ENCODE peak calls at places on chromosome 10, in five cellular contexts. C is NCI-H1092 treated with DMSO at 0.1 percent for 48 hours; T is RWPE1; O is GM12865; Y is CD8-positive, alpha-beta memory T cell. X is an unnamed sample.

GRCh38 chr10:1488970-1489548 is 248.3 kb downstream of the ADARB2 start:
- DNase-seq in C (no peak), T (no peak), O (peak; percentile 87), Y (no peak), X (no peak)

GRCh38 chr10:27838291-27838690 is 92.7 kb upstream of the MKX start:
- DNase-seq in C (no peak), T (no peak), O (no peak), Y (no peak), X (no peak)

GRCh38 chr10:77983384-77984341 is 45.7 kb downstream of the POLR3A start:
- DNase-seq in C (no peak), T (no peak), O (no peak), Y (no peak), X (no peak)

GRCh38 chr10:103451091-103451801 is 924 bp downstream of the CALHM2 start:
- DNase-seq in C (no peak), T (peak; percentile 78), O (no peak), Y (peak; percentile 45), X (peak; percentile 61)

GRCh38 chr10:14801693-14802092 is 27.0 kb upstream of the FAM107B start:
- DNase-seq in C (no peak), T (no peak), O (no peak), Y (no peak), X (no peak)

GRCh38 chr10:83539528-83540308 is 599.6 kb upstream of the GHITM start:
- DNase-seq in C (no peak), T (no peak), O (peak; percentile 86), Y (no peak), X (no peak)

GRCh38 chr10:13978844-13979227 is 351.9 kb downstream of the FRMD4A start:
- DNase-seq in C (no peak), T (no peak), O (no peak), Y (no peak), X (no peak)

GRCh38 chr10:86361134-86362128 is 5.2 kb downstream of the GRID1 start:
- DNase-seq in C (no peak), T (no peak), O (no peak), Y (no peak), X (no peak)

GRCh38 chr10:31031205-31031665 is 430 bp downstream of the ZNF438 start:
- DNase-seq in C (no peak), T (peak; percentile 74), O (no peak), Y (no peak), X (peak; percentile 14)

GRCh38 chr10:118216526-118217035 is 125.5 kb downstream of the FAM204A start:
- DNase-seq in C (no peak), T (no peak), O (no peak), Y (no peak), X (no peak)

GRCh38 chr10:19929466-19930140 is 113.4 kb downstream of the PLXDC2 start:
- DNase-seq in C (no peak), T (peak; percentile 19), O (no peak), Y (no peak), X (peak; percentile 80)

GRCh38 chr10:23157691-23158369 is 34.3 kb upstream of the PTF1A start:
- DNase-seq in C (peak; percentile 35), T (peak; percentile 38), O (peak; percentile 70), Y (no peak), X (peak; percentile 33)

GRCh38 chr10:75465110-75465509 is 33.7 kb downstream of the LRMDA start:
- DNase-seq in C (no peak), T (no peak), O (no peak), Y (no peak), X (peak; percentile 44)

GRCh38 chr10:6133331-6134098 is 44.7 kb downstream of the RBM17 start:
- DNase-seq in C (no peak), T (no peak), O (no peak), Y (no peak), X (no peak)

GRCh38 chr10:117980216-117980615 is 66.5 kb downstream of the RAB11FIP2 start:
- DNase-seq in C (no peak), T (peak; percentile 89), O (no peak), Y (no peak), X (peak; percentile 85)

GRCh38 chr10:31975157-31975765 is 46.6 kb upstream of the ARHGAP12 start:
- DNase-seq in C (no peak), T (no peak), O (no peak), Y (no peak), X (no peak)

GRCh38 chr10:6200588-6201510 is 1.9 kb upstream of the PFKFB3 start:
- DNase-seq in C (no peak), T (no peak), O (peak; percentile 26), Y (no peak), X (peak; percentile 24)

GRCh38 chr10:77578583-77579227 is 58.9 kb downstream of the KCNMA1 start:
- DNase-seq in C (no peak), T (peak; percentile 30), O (no peak), Y (no peak), X (peak; percentile 75)

GRCh38 chr10:48306870-48307531 is 524 bp downstream of the MAPK8 start:
- DNase-seq in C (peak; percentile 26), T (peak; percentile 64), O (peak; percentile 57), Y (peak; percentile 80), X (peak; percentile 32)

GRCh38 chr10:13939391-13939790 is 352.6 kb downstream of the PRPF18 start:
- DNase-seq in C (no peak), T (no peak), O (no peak), Y (no peak), X (no peak)

GRCh38 chr10:17238445-17239275 is 10.6 kb downstream of the VIM start:
- DNase-seq in C (no peak), T (peak; percentile 11), O (no peak), Y (no peak), X (peak; percentile 63)

GRCh38 chr10:31929986-31930675 is 1.5 kb upstream of the ARHGAP12 start:
- DNase-seq in C (no peak), T (no peak), O (peak; percentile 61), Y (peak; percentile 69), X (peak; percentile 33)

GRCh38 chr10:99507265-99507664 is 25.5 kb upstream of the NKX2-3 start:
- DNase-seq in C (no peak), T (no peak), O (no peak), Y (no peak), X (no peak)

GRCh38 chr10:25175527-25176420 is 973 bp downstream of the GPR158 start:
- DNase-seq in C (peak; percentile 10), T (no peak), O (no peak), Y (no peak), X (no peak)

GRCh38 chr10:82660205-82660604 is 785.2 kb downstream of the NRG3 start:
- DNase-seq in C (no peak), T (no peak), O (no peak), Y (no peak), X (no peak)

GRCh38 chr10:11344550-11344949 is 266.9 kb downstream of the USP6NL start:
- DNase-seq in C (no peak), T (no peak), O (no peak), Y (no peak), X (no peak)

GRCh38 chr10:14010083-14010551 is 320.6 kb downstream of the FRMD4A start:
- DNase-seq in C (peak; percentile 19), T (no peak), O (peak; percentile 84), Y (no peak), X (peak; percentile 19)

GRCh38 chr10:106959521-106959920 is 205.0 kb downstream of the SORCS1 start:
- DNase-seq in C (no peak), T (no peak), O (peak; percentile 59), Y (no peak), X (no peak)

GRCh38 chr10:26714816-26715487 is 17.5 kb downstream of the PDSS1 start:
- DNase-seq in C (no peak), T (no peak), O (no peak), Y (no peak), X (no peak)

GRCh38 chr10:86152911-86153310 is 213.7 kb downstream of the GRID1 start:
- DNase-seq in C (no peak), T (no peak), O (no peak), Y (no peak), X (no peak)

GRCh38 chr10:129972145-129972965 is 8.3 kb upstream of the EBF3 start:
- DNase-seq in C (no peak), T (no peak), O (no peak), Y (no peak), X (no peak)

X was measured in mammary epithelial cell.